ENCODE peak calls at places on chromosomes 7 and 10, in eight cellular contexts. W is spleen, K is sigmoid colon, O is breast epithelium, F is GM23338, I is SK-N-SH, Q is GM12878, J is Panc1. B is an unnamed sample.
A peak's percentile ranks its signal among the peaks of the same experiment; 100 is the strongest.

GRCh38 chr10:22927661-22928403 is at the start of gene ARMC3:
- DNase-seq in W (peak; percentile 84), K (peak; percentile 65), O (peak; percentile 64), F (peak; percentile 93), I (peak; percentile 82), Q (no peak), J (peak; percentile 20), B (peak; percentile 38)

GRCh38 chr7:154198481-154198880 is 146.3 kb downstream of the DPP6 start:
- DNase-seq in W (no peak), K (no peak), O (no peak), F (no peak), I (no peak), Q (no peak), J (no peak), B (no peak)

GRCh38 chr7:96778263-96778662 is 68.6 kb upstream of the SEM1 start:
- DNase-seq in W (no peak), K (no peak), O (no peak), F (peak; percentile 79), I (peak; percentile 23), Q (no peak), J (no peak), B (no peak)

GRCh38 chr7:33692956-33693355 is 212.4 kb upstream of the BMPER start:
- DNase-seq in W (no peak), K (no peak), O (no peak), F (no peak), I (no peak), Q (no peak), J (no peak), B (no peak)

GRCh38 chr7:18437086-18437485 is 58.5 kb upstream of the HDAC9 start:
- DNase-seq in W (no peak), K (no peak), O (no peak), F (no peak), I (no peak), Q (no peak), J (no peak), B (no peak)

GRCh38 chr7:156230576-156230975 is 410.0 kb upstream of the RNF32 start:
- DNase-seq in W (no peak), K (no peak), O (no peak), F (no peak), I (no peak), Q (no peak), J (no peak), B (no peak)

GRCh38 chr7:28958235-28958945 is at the start of gene TRIL:
- DNase-seq in W (peak; percentile 84), K (peak; percentile 92), O (peak; percentile 83), F (peak; percentile 79), I (peak; percentile 91), Q (no peak), J (no peak), B (peak; percentile 63)

GRCh38 chr7:102856036-102856435 is 56.8 kb upstream of the LRRC17 start:
- DNase-seq in W (no peak), K (no peak), O (no peak), F (no peak), I (no peak), Q (no peak), J (no peak), B (no peak)

GRCh38 chr7:97118306-97118917 is 914 bp downstream of the SDHAF3 start:
- DNase-seq in W (no peak), K (no peak), O (no peak), F (no peak), I (no peak), Q (no peak), J (no peak), B (no peak)

GRCh38 chr7:137642031-137642430 is 204.7 kb downstream of the DGKI start:
- DNase-seq in W (no peak), K (no peak), O (no peak), F (no peak), I (no peak), Q (no peak), J (no peak), B (no peak)

GRCh38 chr10:50600286-50600685 is 23.5 kb downstream of the SGMS1 start:
- DNase-seq in W (no peak), K (no peak), O (no peak), F (no peak), I (no peak), Q (no peak), J (no peak), B (no peak)

GRCh38 chr7:36130236-36130945 is 22.7 kb upstream of the EEPD1 start:
- DNase-seq in W (no peak), K (no peak), O (no peak), F (no peak), I (no peak), Q (no peak), J (no peak), B (no peak)

DNA sequence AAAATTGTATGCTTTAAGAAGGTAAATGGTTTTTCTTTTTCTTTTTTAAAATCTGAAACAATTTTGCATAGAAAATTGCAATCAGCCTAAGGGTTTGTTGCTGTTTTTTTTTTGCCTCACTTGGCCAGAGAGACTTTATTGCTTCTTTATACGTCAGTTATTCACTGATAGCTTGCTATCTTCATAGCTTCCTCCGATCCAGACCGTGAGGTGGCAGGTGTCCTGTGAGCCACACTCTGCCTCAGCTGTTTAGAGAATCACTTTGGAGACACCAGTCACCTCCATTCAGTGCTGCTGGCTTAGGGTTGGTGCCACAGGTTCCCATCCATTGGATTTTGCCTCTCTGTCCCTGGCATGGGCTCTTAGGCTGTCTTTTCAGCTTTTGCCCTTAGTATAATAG is 68.0 kb downstream of the HHEX start:
- DNase-seq in W (no peak), K (no peak), O (no peak), F (no peak), I (no peak), Q (no peak), J (no peak), B (no peak)
- TF ChIP-seq CTCF in W (no peak), K (no peak), O (no peak), F (no peak), I (no peak), Q (no peak), J (no peak), B (no peak)

GRCh38 chr7:1175967-1176851 is 16.2 kb upstream of the ZFAND2A start:
- DNase-seq in W (peak; percentile 93), K (peak; percentile 88), O (peak; percentile 85), F (peak; percentile 85), I (peak; percentile 93), Q (peak; percentile 26), J (peak; percentile 72), B (peak; percentile 90)
- TF ChIP-seq POLR2AphosphoS5 in W (no peak), K (no peak), O (peak; percentile 10), F (no peak), I (peak; percentile 61), Q (no peak), J (peak; percentile 51), B (no peak)

GRCh38 chr10:131933016-131933694 is 32.3 kb downstream of the PPP2R2D start:
- DNase-seq in W (peak; percentile 69), K (peak; percentile 49), O (no peak), F (no peak), I (no peak), Q (no peak), J (no peak), B (peak; percentile 22)
- H3K4me1 ChIP-seq in W (peaks cover 74% of the 10 kb centered on the region), K (peaks cover 48% of the 10 kb centered on the region), O (no peaks in the 10 kb centered on the region), F (peaks cover 31% of the 10 kb centered on the region), I (peaks cover 28% of the 10 kb centered on the region), Q (peaks cover 16% of the 10 kb centered on the region), J (peaks cover 9% of the 10 kb centered on the region), B (peaks cover 46% of the 10 kb centered on the region)

GRCh38 chr10:98038333-98038732 is 7.9 kb upstream of the CRTAC1 start:
- DNase-seq in W (no peak), K (no peak), O (no peak), F (peak; percentile 84), I (no peak), Q (no peak), J (no peak), B (no peak)
- TF ChIP-seq CTCF in W (no peak), K (no peak), O (no peak), F (no peak), I (no peak), Q (no peak), J (no peak), B (no peak)

DNA sequence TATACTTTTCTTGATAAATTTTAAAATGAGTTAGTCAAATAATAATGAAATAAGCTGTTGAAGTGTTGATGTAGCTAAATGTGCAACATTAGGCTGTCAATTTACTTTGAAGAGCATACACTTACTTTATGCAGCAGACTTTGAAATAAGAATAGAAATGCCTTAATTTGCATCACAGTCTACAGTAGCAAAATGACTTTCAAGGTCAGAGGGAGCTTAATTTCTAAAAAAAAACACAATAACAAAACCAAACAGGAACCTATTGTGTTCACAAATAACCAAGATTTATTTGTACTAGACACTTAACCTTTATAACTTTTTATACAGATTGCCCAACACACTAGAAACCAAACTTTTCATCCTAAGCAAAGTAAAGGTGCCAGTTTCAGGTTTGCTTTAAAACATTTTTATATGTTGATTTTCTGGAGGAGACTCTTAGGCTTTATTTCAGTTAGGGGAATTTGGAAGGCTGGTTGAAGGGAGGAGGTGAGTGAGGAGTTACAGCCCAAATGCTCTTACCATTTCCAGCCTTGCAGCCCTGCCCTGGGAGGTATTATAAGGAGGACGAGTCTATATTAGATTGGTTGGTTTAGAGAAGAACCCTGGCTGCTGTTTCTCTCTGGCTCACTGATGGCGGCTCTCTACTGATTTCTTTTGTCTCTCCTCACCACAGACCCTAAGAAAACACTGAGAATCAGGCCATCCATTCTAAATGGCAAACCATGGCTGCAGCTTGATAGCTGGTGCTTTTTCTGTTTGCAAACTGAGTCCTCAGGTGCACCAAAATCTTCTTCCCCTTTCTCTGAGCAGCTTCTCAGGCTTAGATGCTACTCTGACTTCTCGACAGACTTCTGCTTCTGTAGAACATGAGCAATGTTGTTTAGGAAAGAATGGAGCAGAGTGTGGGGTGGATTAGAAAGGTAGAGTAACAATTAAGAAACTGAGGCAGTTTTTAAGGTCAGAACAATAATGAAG is 55.2 kb upstream of the RPA3 start:
- DNase-seq in W (no peak), K (no peak), O (no peak), F (no peak), I (no peak), Q (peak; percentile 47), J (no peak), B (no peak)
- TF ChIP-seq POLR2AphosphoS5 in W (no peak), K (no peak), O (no peak), F (no peak), I (no peak), Q (no peak), J (no peak), B (no peak)

DNA sequence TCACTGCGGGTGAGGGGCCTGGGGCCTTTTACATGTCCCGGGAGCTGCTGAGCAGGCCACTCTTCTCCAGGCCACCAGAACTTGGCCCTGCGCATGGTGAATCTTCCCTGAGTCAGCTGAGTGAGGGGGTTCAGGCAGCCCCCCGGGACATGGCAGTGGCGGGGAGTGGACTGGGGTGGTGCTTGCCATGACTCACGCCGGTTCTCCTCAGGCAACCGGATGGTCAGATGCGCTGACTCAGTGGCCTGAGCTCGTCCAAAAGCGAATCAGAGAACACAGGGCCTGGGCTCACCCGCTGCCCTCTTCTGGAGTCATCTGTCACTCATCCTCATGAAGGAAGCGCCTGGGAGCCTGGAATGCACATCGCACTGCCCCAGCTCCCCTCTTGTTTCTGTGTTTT is 33.5 kb downstream of the HTRA1 start:
- DNase-seq in W (no peak), K (no peak), O (no peak), F (no peak), I (no peak), Q (no peak), J (no peak), B (no peak)
- H3K4me1 ChIP-seq in W (peaks cover 25% of the 10 kb centered on the region), K (peaks cover 76% of the 10 kb centered on the region), O (peaks cover 13% of the 10 kb centered on the region), F (peaks cover 4% of the 10 kb centered on the region), I (no peaks in the 10 kb centered on the region), Q (no peaks in the 10 kb centered on the region), J (no peaks in the 10 kb centered on the region), B (peaks cover 35% of the 10 kb centered on the region)